ENCODE peak calls at places on chromosomes 4 and X, in six cellular contexts. One of them, this sample, is unnamed.

GRCh38 chr4:118743867-118744266 is 58.7 kb downstream of the METTL14 start:
- DNase-seq in body of pancreas: no peak
- DNase-seq in IMR-90: peak; percentile 58
- DNase-seq in breast epithelium: no peak
- DNase-seq in heart left ventricle: no peak
- DNase-seq in suprapubic skin: no peak
- DNase-seq in this sample: no peak

GRCh38 chrX:129779747-129780146 is at the start of gene SASH3:
- DNase-seq in body of pancreas: no peak
- DNase-seq in breast epithelium: no peak
- DNase-seq in IMR-90: no peak
- DNase-seq in suprapubic skin: no peak
- DNase-seq in heart left ventricle: peak; percentile 45
- DNase-seq in this sample: peak; percentile 95

GRCh38 chr4:2450394-2451035 is 18.4 kb upstream of the RNF4 start:
- DNase-seq in breast epithelium: no peak
- DNase-seq in heart left ventricle: no peak
- DNase-seq in IMR-90: no peak
- DNase-seq in suprapubic skin: peak; percentile 68
- DNase-seq in body of pancreas: no peak
- DNase-seq in this sample: no peak

GRCh38 chr4:184824081-184824775 is 1.5 kb downstream of the ACSL1 start:
- DNase-seq in body of pancreas: no peak
- DNase-seq in breast epithelium: no peak
- DNase-seq in heart left ventricle: no peak
- DNase-seq in suprapubic skin: no peak
- DNase-seq in IMR-90: peak; percentile 20
- DNase-seq in this sample: no peak

GRCh38 chr4:144611850-144612249 is 34.1 kb upstream of the HHIP start:
- DNase-seq in heart left ventricle: no peak
- DNase-seq in IMR-90: peak; percentile 11
- DNase-seq in body of pancreas: peak; percentile 34
- DNase-seq in suprapubic skin: no peak
- DNase-seq in breast epithelium: no peak
- DNase-seq in this sample: no peak

GRCh38 chr4:44738615-44739014 is 12.3 kb upstream of the GNPDA2 start:
- DNase-seq in IMR-90: no peak
- DNase-seq in breast epithelium: no peak
- DNase-seq in suprapubic skin: no peak
- DNase-seq in body of pancreas: no peak
- DNase-seq in heart left ventricle: no peak
- DNase-seq in this sample: no peak

GRCh38 chr4:188029114-188029513 is 33.5 kb downstream of the ZFP42 start:
- DNase-seq in breast epithelium: no peak
- DNase-seq in suprapubic skin: no peak
- DNase-seq in IMR-90: no peak
- DNase-seq in body of pancreas: no peak
- DNase-seq in heart left ventricle: no peak
- DNase-seq in this sample: no peak

GRCh38 chr4:6395466-6396228 is 76.8 kb downstream of the PPP2R2C start:
- DNase-seq in body of pancreas: no peak
- DNase-seq in heart left ventricle: no peak
- DNase-seq in IMR-90: no peak
- DNase-seq in suprapubic skin: no peak
- DNase-seq in breast epithelium: no peak
- DNase-seq in this sample: no peak

GRCh38 chrX:105189093-105189492 is 31.4 kb downstream of the TEX13A start:
- DNase-seq in breast epithelium: no peak
- DNase-seq in heart left ventricle: no peak
- DNase-seq in body of pancreas: no peak
- DNase-seq in IMR-90: no peak
- DNase-seq in suprapubic skin: no peak
- DNase-seq in this sample: no peak

GRCh38 chrX:23959781-23960180 is 52.0 kb downstream of the CXorf58 start:
- DNase-seq in IMR-90: no peak
- DNase-seq in body of pancreas: no peak
- DNase-seq in suprapubic skin: no peak
- DNase-seq in heart left ventricle: no peak
- DNase-seq in breast epithelium: no peak
- DNase-seq in this sample: no peak

GRCh38 chr4:121358473-121358872 is 22.3 kb downstream of the QRFPR start:
- DNase-seq in breast epithelium: no peak
- DNase-seq in body of pancreas: no peak
- DNase-seq in IMR-90: peak; percentile 23
- DNase-seq in suprapubic skin: no peak
- DNase-seq in heart left ventricle: no peak
- DNase-seq in this sample: no peak

GRCh38 chr4:105805501-105806120 is 89.7 kb upstream of the NPNT start:
- DNase-seq in heart left ventricle: no peak
- DNase-seq in IMR-90: no peak
- DNase-seq in breast epithelium: no peak
- DNase-seq in body of pancreas: no peak
- DNase-seq in suprapubic skin: no peak
- DNase-seq in this sample: no peak

GRCh38 chr4:32847466-32847865 is 2127.3 kb downstream of the PCDH7 start:
- DNase-seq in IMR-90: no peak
- DNase-seq in heart left ventricle: no peak
- DNase-seq in suprapubic skin: no peak
- DNase-seq in body of pancreas: no peak
- DNase-seq in breast epithelium: no peak
- DNase-seq in this sample: no peak

GRCh38 chrX:7330971-7331746 is 183.2 kb upstream of the PUDP start:
- DNase-seq in IMR-90: peak; percentile 85
- DNase-seq in body of pancreas: no peak
- DNase-seq in suprapubic skin: no peak
- DNase-seq in breast epithelium: no peak
- DNase-seq in heart left ventricle: no peak
- DNase-seq in this sample: no peak

GRCh38 chr4:122329876-122330595 is 48.8 kb upstream of the ADAD1 start:
- DNase-seq in heart left ventricle: no peak
- DNase-seq in body of pancreas: no peak
- DNase-seq in IMR-90: peak; percentile 56
- DNase-seq in breast epithelium: no peak
- DNase-seq in suprapubic skin: no peak
- DNase-seq in this sample: no peak

GRCh38 chrX:123184858-123185251 is 777 bp downstream of the GRIA3 start:
- DNase-seq in suprapubic skin: no peak
- DNase-seq in body of pancreas: no peak
- DNase-seq in breast epithelium: no peak
- DNase-seq in IMR-90: no peak
- DNase-seq in heart left ventricle: no peak
- DNase-seq in this sample: no peak

GRCh38 chr4:7238300-7238960 is 46.1 kb downstream of the SORCS2 start:
- DNase-seq in IMR-90: no peak
- DNase-seq in heart left ventricle: no peak
- DNase-seq in suprapubic skin: no peak
- DNase-seq in breast epithelium: no peak
- DNase-seq in body of pancreas: no peak
- DNase-seq in this sample: no peak

GRCh38 chr4:77158487-77158861 is 1.5 kb downstream of the CCNG2 start:
- DNase-seq in suprapubic skin: no peak
- DNase-seq in body of pancreas: no peak
- DNase-seq in breast epithelium: no peak
- DNase-seq in IMR-90: no peak
- DNase-seq in heart left ventricle: no peak
- DNase-seq in this sample: no peak

GRCh38 chr4:134216436-134216835 is 14.8 kb upstream of the PABPC4L start:
- DNase-seq in heart left ventricle: no peak
- DNase-seq in body of pancreas: no peak
- DNase-seq in breast epithelium: no peak
- DNase-seq in suprapubic skin: no peak
- DNase-seq in IMR-90: peak; percentile 20
- DNase-seq in this sample: no peak

GRCh38 chr4:129623233-129623632 is 527.3 kb downstream of the C4orf33 start:
- DNase-seq in IMR-90: no peak
- DNase-seq in suprapubic skin: no peak
- DNase-seq in breast epithelium: no peak
- DNase-seq in body of pancreas: no peak
- DNase-seq in heart left ventricle: no peak
- DNase-seq in this sample: no peak

GRCh38 chr4:152708361-152708760 is 28.6 kb upstream of the TMEM154 start:
- DNase-seq in breast epithelium: no peak
- DNase-seq in suprapubic skin: no peak
- DNase-seq in body of pancreas: no peak
- DNase-seq in heart left ventricle: no peak
- DNase-seq in IMR-90: no peak
- DNase-seq in this sample: no peak

GRCh38 chrX:134161162-134161561 is 75.8 kb upstream of the CCDC160 start:
- DNase-seq in IMR-90: no peak
- DNase-seq in body of pancreas: no peak
- DNase-seq in heart left ventricle: no peak
- DNase-seq in suprapubic skin: no peak
- DNase-seq in breast epithelium: no peak
- DNase-seq in this sample: no peak

GRCh38 chr4:80142396-80143304 is 54.7 kb upstream of the PRDM8 start:
- DNase-seq in heart left ventricle: no peak
- DNase-seq in body of pancreas: no peak
- DNase-seq in breast epithelium: no peak
- DNase-seq in IMR-90: no peak
- DNase-seq in suprapubic skin: no peak
- DNase-seq in this sample: no peak

GRCh38 chr4:81804849-81805248 is 333.1 kb upstream of the RASGEF1B start:
- DNase-seq in breast epithelium: no peak
- DNase-seq in IMR-90: no peak
- DNase-seq in body of pancreas: no peak
- DNase-seq in heart left ventricle: no peak
- DNase-seq in suprapubic skin: no peak
- DNase-seq in this sample: no peak
- H3K27ac ChIP-seq in breast epithelium: no peak overlapping the region
- H3K27ac ChIP-seq in IMR-90: no peak overlapping the region
- H3K27ac ChIP-seq in body of pancreas: no peak overlapping the region
- H3K27ac ChIP-seq in heart left ventricle: no peak overlapping the region
- H3K27ac ChIP-seq in suprapubic skin: no peak overlapping the region
- H3K27ac ChIP-seq in this sample: no peak overlapping the region

GRCh38 chr4:162707962-162708361 is 458.7 kb downstream of the NAF1 start:
- DNase-seq in IMR-90: no peak
- DNase-seq in heart left ventricle: no peak
- DNase-seq in body of pancreas: no peak
- DNase-seq in breast epithelium: no peak
- DNase-seq in suprapubic skin: no peak
- DNase-seq in this sample: no peak
- H3K4me1 ChIP-seq in IMR-90: no peaks in the 10 kb centered on the region
- H3K4me1 ChIP-seq in heart left ventricle: no peaks in the 10 kb centered on the region
- H3K4me1 ChIP-seq in body of pancreas: no peaks in the 10 kb centered on the region
- H3K4me1 ChIP-seq in breast epithelium: no peaks in the 10 kb centered on the region
- H3K4me1 ChIP-seq in suprapubic skin: no peaks in the 10 kb centered on the region
- H3K4me1 ChIP-seq in this sample: no peaks in the 10 kb centered on the region

GRCh38 chr4:1290165-1290977 is 680 bp downstream of the MAEA start:
- DNase-seq in heart left ventricle: no peak
- DNase-seq in body of pancreas: peak; percentile 66
- DNase-seq in IMR-90: peak; percentile 4
- DNase-seq in breast epithelium: no peak
- DNase-seq in suprapubic skin: peak; percentile 77
- DNase-seq in this sample: peak; percentile 76

GRCh38 chr4:1291091-1291490 is 1.4 kb downstream of the MAEA start:
- DNase-seq in suprapubic skin: peak; percentile 41
- DNase-seq in IMR-90: no peak
- DNase-seq in body of pancreas: no peak
- DNase-seq in heart left ventricle: no peak
- DNase-seq in breast epithelium: no peak
- DNase-seq in this sample: peak; percentile 59

GRCh38 chr4:1288786-1289185 is 905 bp upstream of the MAEA start:
- DNase-seq in body of pancreas: no peak
- DNase-seq in IMR-90: no peak
- DNase-seq in suprapubic skin: peak; percentile 15
- DNase-seq in breast epithelium: no peak
- DNase-seq in heart left ventricle: no peak
- DNase-seq in this sample: no peak

GRCh38 chr4:1291996-1292702 is 2.5 kb downstream of the MAEA start:
- DNase-seq in IMR-90: no peak
- DNase-seq in heart left ventricle: no peak
- DNase-seq in breast epithelium: no peak
- DNase-seq in suprapubic skin: peak; percentile 64
- DNase-seq in body of pancreas: no peak
- DNase-seq in this sample: peak; percentile 65

GRCh38 chr4:1289232-1290164 is at the start of gene MAEA:
- DNase-seq in heart left ventricle: peak; percentile 98
- DNase-seq in IMR-90: peak; percentile 95
- DNase-seq in suprapubic skin: peak; percentile 99
- DNase-seq in breast epithelium: peak; percentile 97
- DNase-seq in body of pancreas: peak; percentile 97
- DNase-seq in this sample: peak; percentile 98
- TF ChIP-seq POLR2A in heart left ventricle: no peak
- TF ChIP-seq POLR2A in IMR-90: peak; percentile 88
- TF ChIP-seq POLR2A in suprapubic skin: peak; percentile 33
- TF ChIP-seq POLR2A in breast epithelium: peak; percentile 7
- TF ChIP-seq POLR2A in body of pancreas: peak; percentile 49
- TF ChIP-seq POLR2A in this sample: peak; percentile 78

GRCh38 chr4:128166982-128167381 is 105.9 kb downstream of the LARP1B start:
- DNase-seq in body of pancreas: no peak
- DNase-seq in IMR-90: no peak
- DNase-seq in suprapubic skin: no peak
- DNase-seq in heart left ventricle: no peak
- DNase-seq in breast epithelium: no peak
- DNase-seq in this sample: no peak

GRCh38 chr4:128159967-128160366 is 98.9 kb downstream of the LARP1B start:
- DNase-seq in IMR-90: peak; percentile 97
- DNase-seq in suprapubic skin: no peak
- DNase-seq in body of pancreas: no peak
- DNase-seq in breast epithelium: no peak
- DNase-seq in heart left ventricle: no peak
- DNase-seq in this sample: no peak

GRCh38 chr4:128162434-128162833 is 101.3 kb downstream of the LARP1B start:
- DNase-seq in heart left ventricle: no peak
- DNase-seq in IMR-90: peak; percentile 40
- DNase-seq in breast epithelium: no peak
- DNase-seq in body of pancreas: no peak
- DNase-seq in suprapubic skin: no peak
- DNase-seq in this sample: no peak

GRCh38 chr4:128161138-128161537 is 100.0 kb downstream of the LARP1B start:
- DNase-seq in body of pancreas: no peak
- DNase-seq in IMR-90: no peak
- DNase-seq in heart left ventricle: no peak
- DNase-seq in suprapubic skin: no peak
- DNase-seq in breast epithelium: no peak
- DNase-seq in this sample: no peak

GRCh38 chr4:128163177-128164117 is 102.3 kb downstream of the LARP1B start:
- DNase-seq in body of pancreas: no peak
- DNase-seq in IMR-90: peak; percentile 87
- DNase-seq in breast epithelium: no peak
- DNase-seq in suprapubic skin: no peak
- DNase-seq in heart left ventricle: no peak
- DNase-seq in this sample: no peak
- H3K27ac ChIP-seq in body of pancreas: no peak overlapping the region
- H3K27ac ChIP-seq in IMR-90: peak overlapping the region; percentile 87
- H3K27ac ChIP-seq in breast epithelium: no peak overlapping the region
- H3K27ac ChIP-seq in suprapubic skin: no peak overlapping the region
- H3K27ac ChIP-seq in heart left ventricle: no peak overlapping the region
- H3K27ac ChIP-seq in this sample: no peak overlapping the region

This sample was measured in spleen.